ENCODE peak calls at places on chromosomes 2 and 18, in seven cellular contexts. P, J, D, B, W, H and S are unnamed samples.
A peak's percentile ranks its signal among the peaks of the same experiment; 100 is the strongest.

GRCh38 chr2:209253544-209253943 is 170.3 kb upstream of the MAP2 start:
- DNase-seq in D (no peak), W (no peak), B (no peak), J (no peak), H (no peak), P (no peak), S (no peak)

GRCh38 chr18:24459772-24460171 is 665 bp upstream of the HRH4 start:
- DNase-seq in P (no peak), D (no peak), B (no peak), W (no peak), H (no peak), J (no peak), S (no peak)

GRCh38 chr2:100235098-100235497 is 87.2 kb downstream of the LONRF2 start:
- DNase-seq in W (no peak), P (peak; percentile 14), B (no peak), H (no peak), J (no peak), D (no peak), S (no peak)

GRCh38 chr2:39837856-39838453 is 58.9 kb upstream of the THUMPD2 start:
- DNase-seq in W (peak; percentile 13), P (no peak), H (peak; percentile 44), B (no peak), D (no peak), J (no peak), S (no peak)

GRCh38 chr18:56516769-56517168 is 121.6 kb downstream of the TXNL1 start:
- DNase-seq in D (no peak), W (peak; percentile 53), B (no peak), P (no peak), J (no peak), H (no peak), S (no peak)

GRCh38 chr2:26786207-26787023 is 559 bp downstream of the CENPA start:
- DNase-seq in W (no peak), B (peak; percentile 39), J (no peak), P (peak; percentile 33), D (no peak), H (peak; percentile 69), S (no peak)

GRCh38 chr2:162103443-162104009 is 29.5 kb upstream of the DPP4 start:
- DNase-seq in D (peak; percentile 38), W (no peak), B (no peak), P (no peak), J (peak; percentile 90), H (peak; percentile 85), S (no peak)

GRCh38 chr2:104866122-104866864 is 12.4 kb downstream of the POU3F3 start:
- DNase-seq in D (no peak), P (no peak), J (no peak), H (no peak), W (no peak), B (no peak), S (no peak)

GRCh38 chr2:175203621-175204496 is 22.3 kb upstream of the ATP5MC3 start:
- DNase-seq in D (peak; percentile 67), W (peak; percentile 62), P (peak; percentile 45), J (peak; percentile 54), H (peak; percentile 86), B (peak; percentile 52), S (no peak)

GRCh38 chr2:102055346-102055975 is 63.7 kb downstream of the IL1R2 start:
- DNase-seq in H (no peak), D (no peak), J (no peak), B (no peak), W (no peak), P (no peak), S (no peak)

GRCh38 chr2:170255971-170256370 is 78.0 kb downstream of the MYO3B start:
- DNase-seq in P (no peak), D (no peak), W (peak; percentile 30), J (no peak), B (no peak), H (no peak), S (no peak)

GRCh38 chr2:161217597-161218185 is 57.5 kb downstream of the TANK start:
- DNase-seq in D (no peak), H (no peak), B (no peak), J (no peak), W (no peak), P (no peak), S (no peak)